ENCODE peak calls at places on chromosomes 11 and 22, in eight cellular contexts. F is mammary epithelial cell; Q is CD8-positive, alpha-beta memory T cell; G is naive thymus-derived CD4-positive, alpha-beta T cell; N is heart left ventricle; V is neural progenitor cell; K is body of pancreas; Y is cardiac muscle cell. W is an unnamed sample. For H3K36me3, the result is how much of the 10 kb centered on the place peaks cover.

GRCh38 chr11:44623321-44623715 is 57.9 kb downstream of the CD82 start:
- DNase-seq in F (no peak), Q (peak), G (no peak), N (no peak), V (no peak), K (no peak), Y (no peak), W (no peak)

GRCh38 chr22:25111579-25112517 is 87.8 kb upstream of the CRYBB3 start:
- DNase-seq in F (no peak), Q (no peak), G (no peak), N (no peak), V (no peak), K (peak), Y (no peak), W (no peak)

GRCh38 chr11:76577199-76577920 is 93.2 kb downstream of the LRRC32 start:
- DNase-seq in F (peak), Q (no peak), G (no peak), N (peak), V (no peak), K (no peak), Y (peak), W (no peak)

GRCh38 chr11:17298302-17298701 is 21.8 kb downstream of the NUCB2 start:
- DNase-seq in F (no peak), Q (no peak), G (no peak), N (no peak), V (no peak), K (no peak), Y (no peak), W (no peak)

GRCh38 chr11:2665747-2666710 is 33.8 kb downstream of the KCNQ1OT1 start:
- DNase-seq in F (no peak), Q (no peak), G (no peak), N (no peak), V (no peak), K (peak), Y (peak), W (no peak)

GRCh38 chr11:127805771-127806170 is 781.6 kb downstream of the ETS1 start:
- DNase-seq in F (no peak), Q (no peak), G (no peak), N (no peak), V (no peak), K (no peak), Y (no peak), W (no peak)

GRCh38 chr11:132062541-132062940 is 692.1 kb downstream of the NTM start:
- DNase-seq in F (no peak), Q (no peak), G (no peak), N (no peak), V (no peak), K (no peak), Y (no peak), W (no peak)

GRCh38 chr22:44347549-44347948 is 34.8 kb upstream of the SHISAL1 start:
- DNase-seq in F (no peak), Q (no peak), G (no peak), N (no peak), V (no peak), K (peak), Y (no peak), W (no peak)

GRCh38 chr11:93694109-93694508 is 32.6 kb downstream of the CEP295 start:
- DNase-seq in F (no peak), Q (no peak), G (no peak), N (no peak), V (no peak), K (no peak), Y (peak), W (no peak)

GRCh38 chr22:20887375-20887774 is 28.6 kb downstream of the SNAP29 start:
- DNase-seq in F (peak), Q (no peak), G (no peak), N (no peak), V (no peak), K (no peak), Y (no peak), W (no peak)

GRCh38 chr11:33703771-33704170 is 3.1 kb upstream of the C11orf91 start:
- DNase-seq in F (peak), Q (no peak), G (no peak), N (peak), V (no peak), K (peak), Y (peak), W (no peak)

GRCh38 chr11:121563900-121564822 is 111.4 kb upstream of the SORL1-AS1 start:
- DNase-seq in F (no peak), Q (no peak), G (no peak), N (no peak), V (no peak), K (no peak), Y (no peak), W (no peak)

GRCh38 chr11:115103921-115104320 is 400.3 kb downstream of the CADM1 start:
- DNase-seq in F (no peak), Q (no peak), G (no peak), N (no peak), V (no peak), K (no peak), Y (no peak), W (no peak)

GRCh38 chr11:95153857-95154246 is 64.2 kb downstream of the ENDOD1 start:
- DNase-seq in F (no peak), Q (no peak), G (no peak), N (no peak), V (no peak), K (no peak), Y (no peak), W (no peak)

GRCh38 chr11:3932698-3933097 is 77.2 kb downstream of the STIM1 start:
- DNase-seq in F (no peak), Q (no peak), G (no peak), N (no peak), V (no peak), K (no peak), Y (no peak), W (no peak)

GRCh38 chr11:131748146-131749050 is 378.0 kb downstream of the NTM start:
- DNase-seq in F (peak), Q (no peak), G (no peak), N (no peak), V (peak), K (peak), Y (peak), W (peak)

GRCh38 chr22:50507421-50507990 is at the start of gene LMF2:
- DNase-seq in F (peak), Q (peak), G (peak), N (peak), V (no peak), K (peak), Y (no peak), W (peak)

GRCh38 chr22:39241632-39242388 is 3.0 kb downstream of the PDGFB start:
- DNase-seq in F (no peak), Q (peak), G (peak), N (no peak), V (no peak), K (no peak), Y (no peak), W (peak)

GRCh38 chr11:94793822-94794221 is 25.7 kb downstream of the AMOTL1 start:
- DNase-seq in F (peak), Q (no peak), G (no peak), N (no peak), V (no peak), K (no peak), Y (peak), W (no peak)

GRCh38 chr22:27775087-27775697 is 26.4 kb downstream of the MN1 start:
- DNase-seq in F (no peak), Q (no peak), G (no peak), N (no peak), V (no peak), K (no peak), Y (no peak), W (no peak)

GRCh38 chr22:48405741-48406140 is 1421.9 kb downstream of the BRD1 start:
- DNase-seq in F (no peak), Q (no peak), G (no peak), N (no peak), V (no peak), K (peak), Y (no peak), W (no peak)

GRCh38 chr11:95230054-95231034 is 658 bp downstream of the SESN3 start:
- DNase-seq in F (peak), Q (peak), G (peak), N (peak), V (peak), K (peak), Y (peak), W (peak)

GRCh38 chr11:111966678-111967077 is 29.5 kb downstream of the DIXDC1 start:
- DNase-seq in F (no peak), Q (no peak), G (no peak), N (no peak), V (no peak), K (no peak), Y (no peak), W (no peak)

GRCh38 chr11:4495487-4495886 is 13.0 kb downstream of the OR52K1 start:
- DNase-seq in F (no peak), Q (no peak), G (no peak), N (no peak), V (no peak), K (no peak), Y (peak), W (no peak)

GRCh38 chr11:27353593-27354358 is 9.2 kb downstream of the CCDC34 start:
- DNase-seq in F (no peak), Q (no peak), G (no peak), N (no peak), V (no peak), K (no peak), Y (peak), W (no peak)

GRCh38 chr22:44172370-44173108 is 8.2 kb upstream of the PARVG start:
- DNase-seq in F (no peak), Q (no peak), G (no peak), N (peak), V (peak), K (peak), Y (no peak), W (no peak)

GRCh38 chr22:42313204-42313603 is 42.8 kb upstream of the TCF20 start:
- DNase-seq in F (no peak), Q (no peak), G (no peak), N (no peak), V (no peak), K (no peak), Y (no peak), W (no peak)

GRCh38 chr11:44823920-44824704 is 97.3 kb downstream of the TSPAN18 start:
- DNase-seq in F (no peak), Q (no peak), G (no peak), N (no peak), V (peak), K (no peak), Y (peak), W (no peak)

GRCh38 chr22:50114221-50114981 is 24.6 kb downstream of the MOV10L1 start:
- DNase-seq in F (no peak), Q (no peak), G (no peak), N (no peak), V (peak), K (no peak), Y (peak), W (no peak)

GRCh38 chr11:112881461-112881860 is 79.8 kb upstream of the NCAM1 start:
- DNase-seq in F (peak), Q (no peak), G (no peak), N (peak), V (peak), K (peak), Y (peak), W (no peak)

GRCh38 chr11:31824791-31825452 is 13.8 kb upstream of the PAX6 start:
- DNase-seq in F (no peak), Q (no peak), G (no peak), N (no peak), V (peak), K (no peak), Y (no peak), W (no peak)

GRCh38 chr22:25120761-25121212 is 78.9 kb upstream of the CRYBB3 start:
- DNase-seq in F (no peak), Q (no peak), G (no peak), N (no peak), V (peak), K (peak), Y (no peak), W (no peak)

GRCh38 chr11:68959465-68960298 is 21.1 kb downstream of the MRGPRD start:
- DNase-seq in F (no peak), Q (no peak), G (no peak), N (no peak), V (no peak), K (no peak), Y (no peak), W (no peak)

GRCh38 chr22:44758354-44758969 is 6.1 kb downstream of the ARHGAP8 start:
- DNase-seq in F (peak), Q (no peak), G (no peak), N (no peak), V (no peak), K (no peak), Y (peak), W (no peak)

GRCh38 chr11:14267861-14268635 is 90.9 kb downstream of the RRAS2 start:
- DNase-seq in F (no peak), Q (no peak), G (no peak), N (no peak), V (no peak), K (no peak), Y (no peak), W (no peak)

GRCh38 chr11:14269956-14270355 is 89.0 kb downstream of the RRAS2 start:
- DNase-seq in F (no peak), Q (no peak), G (no peak), N (no peak), V (no peak), K (no peak), Y (no peak), W (peak)

GRCh38 chr11:14275081-14275480 is 83.9 kb downstream of the RRAS2 start:
- DNase-seq in F (no peak), Q (no peak), G (no peak), N (no peak), V (no peak), K (no peak), Y (peak), W (no peak)

GRCh38 chr11:14273885-14274284 is 85.1 kb downstream of the RRAS2 start:
- DNase-seq in F (no peak), Q (no peak), G (no peak), N (no peak), V (no peak), K (no peak), Y (no peak), W (no peak)

DNA sequence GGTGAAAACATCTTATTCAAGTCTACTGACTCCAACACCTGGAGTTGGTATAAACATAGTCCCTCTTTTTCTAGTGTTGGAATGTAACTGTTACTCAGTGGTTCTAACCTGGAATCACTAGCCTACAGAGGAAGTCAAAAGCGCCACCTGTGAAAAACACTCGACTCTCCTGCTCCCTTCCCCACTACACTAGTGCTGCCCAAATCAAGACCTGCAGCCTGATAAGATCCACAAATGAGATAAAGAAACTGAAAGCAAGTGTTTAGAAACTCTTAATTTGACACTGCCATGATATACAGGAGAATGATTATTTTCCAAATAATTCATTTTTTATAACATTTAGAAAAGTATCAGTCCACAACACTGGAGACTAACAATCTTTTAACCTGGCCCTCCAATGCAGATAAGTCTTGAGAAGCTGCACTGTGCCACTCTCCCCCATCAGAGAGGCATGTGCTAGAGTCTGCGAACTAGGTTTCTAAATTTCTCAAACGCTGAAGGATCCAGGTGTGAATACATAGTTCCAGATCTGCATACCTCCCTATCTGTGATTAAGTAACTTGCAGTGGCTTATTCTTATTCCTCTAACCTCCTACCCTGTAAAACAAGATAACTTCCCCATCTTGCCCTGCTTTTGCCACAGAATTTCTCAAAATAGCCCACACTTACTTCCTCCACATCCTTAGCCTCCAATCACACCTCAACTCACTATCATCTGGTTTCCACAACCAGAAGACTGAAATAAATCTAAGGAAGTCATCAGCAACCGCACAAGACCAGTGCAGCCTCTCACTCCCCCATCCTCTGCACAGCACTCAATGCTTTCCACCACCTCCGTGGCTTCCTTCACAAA is 88.1 kb downstream of the RRAS2 start:
- DNase-seq in F (no peak), Q (no peak), G (no peak), N (no peak), V (no peak), K (no peak), Y (no peak), W (peak)
- H3K36me3 ChIP-seq in F (under half), Q (under half), G (under half), N (under half), V (under half), K (under half), Y (under half), W (under half)

GRCh38 chr11:61905067-61905696 is 12.2 kb downstream of the RAB3IL1 start:
- DNase-seq in F (no peak), Q (no peak), G (no peak), N (no peak), V (no peak), K (no peak), Y (no peak), W (no peak)
- H3K36me3 ChIP-seq in F (under half), Q (under half), G (under half), N (under half), V (under half), K (under half), Y (under half), W (under half)

DNA sequence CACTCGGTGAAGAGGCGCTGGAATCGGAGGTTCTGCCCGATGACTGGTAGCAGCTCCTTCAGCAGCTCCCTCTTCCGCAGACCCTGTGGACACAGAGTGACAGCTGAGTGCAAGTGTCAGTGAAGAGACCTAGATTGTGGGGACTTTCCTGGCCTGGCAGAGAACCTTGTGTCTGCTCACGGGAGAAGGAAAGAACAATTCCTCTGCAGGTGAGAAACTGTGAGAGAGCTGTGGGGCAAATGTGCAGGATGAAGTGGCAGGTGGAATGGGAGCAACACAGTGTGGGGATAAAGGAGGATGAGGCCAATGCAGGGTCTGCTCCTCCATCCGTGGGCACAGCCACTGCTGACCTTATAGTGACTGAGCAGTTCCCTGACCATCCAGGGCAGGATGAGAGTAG is 40.0 kb upstream of the CLTCL1 start:
- DNase-seq in F (no peak), Q (no peak), G (no peak), N (no peak), V (no peak), K (no peak), Y (no peak), W (no peak)
- H3K36me3 ChIP-seq in F (under half), Q (under half), G (under half), N (under half), V (under half), K (under half), Y (under half), W (half or more)

DNA sequence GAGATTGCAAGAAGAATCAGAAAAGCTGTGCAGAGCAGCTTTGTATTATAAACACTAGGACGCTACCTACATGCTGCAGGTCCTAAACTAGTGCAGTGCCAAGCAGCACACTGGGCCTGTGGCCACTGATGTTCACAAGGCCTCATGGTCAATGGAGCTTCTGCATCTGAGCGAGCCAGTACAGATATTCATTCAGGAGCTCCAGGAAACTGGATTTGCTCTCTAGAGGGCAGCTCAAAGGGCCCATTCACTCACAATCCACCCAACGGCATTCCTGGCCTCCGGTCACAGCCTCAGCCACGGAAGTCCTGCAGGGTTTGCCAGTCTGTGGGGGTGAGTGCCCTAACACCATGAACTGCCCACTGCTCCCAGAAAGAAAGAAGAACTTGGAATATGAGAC is 5.8 kb upstream of the TBC1D10A start:
- DNase-seq in F (no peak), Q (no peak), G (no peak), N (no peak), V (no peak), K (no peak), Y (no peak), W (no peak)
- H3K36me3 ChIP-seq in F (under half), Q (half or more), G (under half), N (under half), V (under half), K (under half), Y (under half), W (half or more)

GRCh38 chr22:29302681-29303465 is 3.6 kb upstream of the GAS2L1 start:
- DNase-seq in F (no peak), Q (no peak), G (no peak), N (no peak), V (no peak), K (peak), Y (peak), W (no peak)

GRCh38 chr22:29300467-29300806 is 6.0 kb upstream of the GAS2L1 start:
- DNase-seq in F (no peak), Q (no peak), G (no peak), N (no peak), V (no peak), K (no peak), Y (no peak), W (no peak)

GRCh38 chr22:29302402-29302680 is 4.1 kb upstream of the GAS2L1 start:
- DNase-seq in F (no peak), Q (no peak), G (no peak), N (no peak), V (no peak), K (no peak), Y (no peak), W (no peak)

GRCh38 chr22:29300807-29301601 is 5.4 kb upstream of the GAS2L1 start:
- DNase-seq in F (no peak), Q (no peak), G (no peak), N (no peak), V (no peak), K (no peak), Y (no peak), W (no peak)

GRCh38 chr22:29301716-29302401 is 4.6 kb upstream of the GAS2L1 start:
- DNase-seq in F (no peak), Q (no peak), G (no peak), N (no peak), V (no peak), K (no peak), Y (no peak), W (no peak)
- H3K36me3 ChIP-seq in F (under half), Q (under half), G (under half), N (under half), V (under half), K (under half), Y (under half), W (under half)

GRCh38 chr11:65112226-65112550 is 516 bp downstream of the TM7SF2 start:
- DNase-seq in F (no peak), Q (no peak), G (no peak), N (no peak), V (peak), K (no peak), Y (no peak), W (no peak)

GRCh38 chr11:65111537-65112225 is at the start of gene TM7SF2:
- DNase-seq in F (peak), Q (peak), G (peak), N (peak), V (peak), K (peak), Y (peak), W (peak)

GRCh38 chr11:65110354-65110861 is 1.3 kb upstream of the TM7SF2 start:
- DNase-seq in F (peak), Q (peak), G (peak), N (peak), V (peak), K (peak), Y (peak), W (peak)

GRCh38 chr11:65112551-65113360 is 1.1 kb downstream of the TM7SF2 start:
- DNase-seq in F (no peak), Q (peak), G (peak), N (peak), V (peak), K (peak), Y (no peak), W (peak)

GRCh38 chr11:65111159-65111536 is 524 bp upstream of the TM7SF2 start:
- DNase-seq in F (no peak), Q (no peak), G (no peak), N (no peak), V (no peak), K (peak), Y (no peak), W (no peak)
- H3K36me3 ChIP-seq in F (under half), Q (under half), G (under half), N (under half), V (under half), K (under half), Y (under half), W (under half)